ENCODE peak calls at places on chromosomes 5 and 9, in five cellular contexts. One of them, this sample, is unnamed.

GRCh38 chr5:53649352-53649751 is 88.9 kb downstream of the NDUFS4 start:
- DNase-seq in glutamatergic neuron: no peak
- DNase-seq in uterus: no peak
- DNase-seq in AG04450: no peak
- DNase-seq in osteoblast: no peak
- DNase-seq in this sample: no peak

GRCh38 chr5:119385136-119386128 is 29.6 kb downstream of the TNFAIP8 start:
- DNase-seq in glutamatergic neuron: no peak
- DNase-seq in uterus: no peak
- DNase-seq in AG04450: no peak
- DNase-seq in osteoblast: no peak
- DNase-seq in this sample: no peak

GRCh38 chr5:151742870-151743294 is 15.5 kb downstream of the ATOX1 start:
- DNase-seq in glutamatergic neuron: peak
- DNase-seq in uterus: peak
- DNase-seq in AG04450: peak
- DNase-seq in osteoblast: peak
- DNase-seq in this sample: peak

GRCh38 chr9:72263572-72263971 is 101.4 kb downstream of the ZFAND5 start:
- DNase-seq in glutamatergic neuron: no peak
- DNase-seq in uterus: no peak
- DNase-seq in AG04450: no peak
- DNase-seq in osteoblast: no peak
- DNase-seq in this sample: no peak

GRCh38 chr9:77015291-77016048 is 4.0 kb upstream of the FOXB2 start:
- DNase-seq in glutamatergic neuron: no peak
- DNase-seq in uterus: no peak
- DNase-seq in AG04450: no peak
- DNase-seq in osteoblast: peak
- DNase-seq in this sample: no peak

GRCh38 chr5:171961117-171961516 is 45.3 kb downstream of the FBXW11 start:
- DNase-seq in glutamatergic neuron: no peak
- DNase-seq in uterus: no peak
- DNase-seq in AG04450: no peak
- DNase-seq in osteoblast: no peak
- DNase-seq in this sample: no peak

GRCh38 chr5:16492398-16493175 is 27.0 kb upstream of the ZNF622 start:
- DNase-seq in glutamatergic neuron: no peak
- DNase-seq in uterus: peak
- DNase-seq in AG04450: peak
- DNase-seq in osteoblast: peak
- DNase-seq in this sample: peak

GRCh38 chr9:126112135-126112720 is 214.4 kb upstream of the MVB12B start:
- DNase-seq in glutamatergic neuron: no peak
- DNase-seq in uterus: no peak
- DNase-seq in AG04450: no peak
- DNase-seq in osteoblast: no peak
- DNase-seq in this sample: no peak

GRCh38 chr5:173572431-173573125 is 43.9 kb downstream of the BOD1 start:
- DNase-seq in glutamatergic neuron: no peak
- DNase-seq in uterus: no peak
- DNase-seq in AG04450: no peak
- DNase-seq in osteoblast: no peak
- DNase-seq in this sample: no peak

GRCh38 chr5:150291388-150292385 is 2.1 kb upstream of the CAMK2A start:
- DNase-seq in glutamatergic neuron: peak
- DNase-seq in uterus: no peak
- DNase-seq in AG04450: no peak
- DNase-seq in osteoblast: no peak
- DNase-seq in this sample: no peak

GRCh38 chr5:93048858-93049257 is 532.2 kb downstream of the NR2F1-AS1 start:
- DNase-seq in glutamatergic neuron: no peak
- DNase-seq in uterus: no peak
- DNase-seq in AG04450: no peak
- DNase-seq in osteoblast: no peak
- DNase-seq in this sample: no peak

GRCh38 chr9:130480673-130481072 is 35.9 kb downstream of the ASS1 start:
- DNase-seq in glutamatergic neuron: peak
- DNase-seq in uterus: no peak
- DNase-seq in AG04450: no peak
- DNase-seq in osteoblast: no peak
- DNase-seq in this sample: no peak

GRCh38 chr5:170232786-170233185 is at the start of gene C5orf58:
- DNase-seq in glutamatergic neuron: no peak
- DNase-seq in uterus: no peak
- DNase-seq in AG04450: no peak
- DNase-seq in osteoblast: no peak
- DNase-seq in this sample: no peak

GRCh38 chr9:133421615-133422542 is at the start of gene ADAMTS13:
- DNase-seq in glutamatergic neuron: no peak
- DNase-seq in uterus: no peak
- DNase-seq in AG04450: no peak
- DNase-seq in osteoblast: peak
- DNase-seq in this sample: peak

GRCh38 chr9:133426011-133426410 is 3.8 kb downstream of the ADAMTS13 start:
- DNase-seq in glutamatergic neuron: no peak
- DNase-seq in uterus: no peak
- DNase-seq in AG04450: no peak
- DNase-seq in osteoblast: peak
- DNase-seq in this sample: no peak

GRCh38 chr9:133424187-133424586 is 2.0 kb downstream of the ADAMTS13 start:
- DNase-seq in glutamatergic neuron: no peak
- DNase-seq in uterus: no peak
- DNase-seq in AG04450: no peak
- DNase-seq in osteoblast: no peak
- DNase-seq in this sample: no peak

GRCh38 chr9:133425049-133425632 is 3.0 kb downstream of the ADAMTS13 start:
- DNase-seq in glutamatergic neuron: no peak
- DNase-seq in uterus: no peak
- DNase-seq in AG04450: no peak
- DNase-seq in osteoblast: no peak
- DNase-seq in this sample: no peak

GRCh38 chr9:133423216-133423615 is 1.0 kb downstream of the ADAMTS13 start:
- DNase-seq in glutamatergic neuron: no peak
- DNase-seq in uterus: no peak
- DNase-seq in AG04450: peak
- DNase-seq in osteoblast: peak
- DNase-seq in this sample: peak
- TF ChIP-seq CTCF in glutamatergic neuron: no peak
- TF ChIP-seq CTCF in uterus: no peak
- TF ChIP-seq CTCF in AG04450: no peak
- TF ChIP-seq CTCF in osteoblast: no peak
- TF ChIP-seq CTCF in this sample: no peak

GRCh38 chr5:181241393-181241975 is 2.2 kb downstream of the RACK1 start:
- DNase-seq in glutamatergic neuron: no peak
- DNase-seq in uterus: no peak
- DNase-seq in AG04450: no peak
- DNase-seq in osteoblast: peak
- DNase-seq in this sample: peak
- TF ChIP-seq CTCF in glutamatergic neuron: no peak
- TF ChIP-seq CTCF in uterus: no peak
- TF ChIP-seq CTCF in AG04450: no peak
- TF ChIP-seq CTCF in osteoblast: peak
- TF ChIP-seq CTCF in this sample: peak

DNA sequence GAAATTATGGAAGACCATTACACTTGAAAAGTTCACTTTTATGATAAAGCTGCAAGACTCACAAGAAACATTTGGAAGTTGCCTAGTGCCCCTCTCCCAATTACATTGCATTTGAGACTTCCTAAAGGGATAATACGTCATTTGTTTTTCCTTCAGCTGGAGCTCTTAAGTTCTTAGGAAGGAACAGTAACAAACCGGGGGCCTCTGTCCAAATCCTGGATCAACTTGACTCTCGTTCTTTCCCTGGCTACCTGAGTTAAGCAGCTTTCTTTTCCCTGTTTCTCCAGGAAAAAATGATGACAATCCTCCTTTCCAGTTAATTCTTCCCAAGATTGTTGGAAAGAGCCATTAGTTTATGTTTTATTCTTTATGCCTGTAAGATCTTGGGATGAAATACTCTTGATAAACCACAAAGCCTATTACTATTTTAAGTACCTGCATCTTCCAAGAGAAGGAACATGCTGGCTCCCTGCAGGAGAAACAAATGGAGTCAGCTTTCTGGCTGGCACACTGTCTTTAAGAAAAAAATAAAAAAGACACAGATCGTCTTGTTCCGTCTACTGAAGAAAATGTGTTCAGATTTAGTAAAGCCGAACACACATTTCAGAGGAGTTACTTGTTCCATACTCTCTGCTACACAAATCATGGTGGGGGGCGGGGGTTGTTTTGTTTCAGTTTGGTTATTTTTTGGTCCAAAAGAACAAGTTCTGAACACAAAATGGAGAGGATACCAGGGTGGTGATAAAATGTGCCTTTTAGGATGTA is 297.8 kb downstream of the EFNA5 start:
- DNase-seq in glutamatergic neuron: no peak
- DNase-seq in uterus: no peak
- DNase-seq in AG04450: no peak
- DNase-seq in osteoblast: no peak
- DNase-seq in this sample: peak
- TF ChIP-seq CTCF in glutamatergic neuron: no peak
- TF ChIP-seq CTCF in uterus: no peak
- TF ChIP-seq CTCF in AG04450: no peak
- TF ChIP-seq CTCF in osteoblast: no peak
- TF ChIP-seq CTCF in this sample: no peak

DNA sequence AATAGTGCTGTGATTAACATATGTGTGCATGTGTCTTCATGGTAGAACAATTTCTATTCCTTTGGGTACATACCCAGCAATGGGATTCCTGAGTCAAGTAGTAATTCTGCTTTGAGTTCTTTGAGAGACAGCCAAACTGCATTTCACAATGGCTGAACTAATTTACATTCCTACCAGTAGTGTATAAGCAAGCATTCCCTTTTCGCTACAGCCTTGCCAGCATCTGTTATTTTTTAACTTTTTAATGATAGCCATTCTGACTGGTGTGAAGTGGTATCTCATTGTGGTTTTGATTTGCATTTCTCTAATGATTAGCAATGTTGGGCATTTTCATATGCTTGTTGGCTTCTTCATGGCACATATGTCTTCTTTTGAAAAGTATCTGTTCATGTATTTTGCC is 308.5 kb downstream of the ARRDC3 start:
- DNase-seq in glutamatergic neuron: no peak
- DNase-seq in uterus: no peak
- DNase-seq in AG04450: peak
- DNase-seq in osteoblast: no peak
- DNase-seq in this sample: peak
- TF ChIP-seq CTCF in glutamatergic neuron: no peak
- TF ChIP-seq CTCF in uterus: no peak
- TF ChIP-seq CTCF in AG04450: peak
- TF ChIP-seq CTCF in osteoblast: peak
- TF ChIP-seq CTCF in this sample: peak

GRCh38 chr5:54965806-54966205 is 19.6 kb downstream of the ESM1 start:
- DNase-seq in glutamatergic neuron: no peak
- DNase-seq in uterus: no peak
- DNase-seq in AG04450: no peak
- DNase-seq in osteoblast: no peak
- DNase-seq in this sample: peak

GRCh38 chr5:54964405-54964804 is 21.0 kb downstream of the ESM1 start:
- DNase-seq in glutamatergic neuron: no peak
- DNase-seq in uterus: no peak
- DNase-seq in AG04450: no peak
- DNase-seq in osteoblast: no peak
- DNase-seq in this sample: no peak

GRCh38 chr5:54956922-54957321 is 28.5 kb downstream of the ESM1 start:
- DNase-seq in glutamatergic neuron: no peak
- DNase-seq in uterus: no peak
- DNase-seq in AG04450: no peak
- DNase-seq in osteoblast: no peak
- DNase-seq in this sample: no peak

DNA sequence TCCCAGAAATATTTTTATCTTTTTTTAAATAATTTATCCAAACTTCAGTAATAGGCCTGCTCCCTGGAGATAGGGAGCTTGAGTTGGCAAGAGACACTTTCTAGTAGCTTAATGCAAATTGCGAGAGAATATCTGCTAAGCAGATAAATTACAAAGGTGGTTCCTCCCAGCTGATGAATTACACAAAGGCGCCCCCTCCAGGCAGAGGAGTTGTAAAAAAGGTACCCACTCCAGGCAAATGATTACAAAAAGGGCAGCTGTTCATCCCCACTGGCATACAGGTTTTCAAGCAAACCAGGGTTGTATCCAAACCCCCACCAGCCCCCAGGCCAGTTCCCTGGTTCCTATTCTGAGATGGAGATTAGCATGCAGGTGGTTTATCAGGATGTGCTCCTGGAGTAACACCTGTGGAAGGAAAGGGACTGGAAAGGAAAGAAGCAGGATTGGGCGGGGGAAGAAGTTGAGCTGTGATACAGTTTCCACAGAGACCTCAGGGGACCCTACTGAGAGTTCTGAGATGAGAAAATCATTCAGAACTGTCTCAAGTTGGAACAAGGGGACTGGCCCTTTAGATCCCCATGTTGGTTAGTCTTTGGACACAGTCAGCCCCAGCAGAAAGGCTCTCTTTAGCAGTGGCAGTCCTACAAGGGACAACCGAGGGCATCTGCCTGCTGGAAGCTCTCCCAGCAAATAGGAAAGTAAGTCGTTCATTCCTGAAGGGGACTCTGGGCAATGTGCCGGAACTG is 25.5 kb downstream of the ESM1 start:
- DNase-seq in glutamatergic neuron: peak
- DNase-seq in uterus: no peak
- DNase-seq in AG04450: no peak
- DNase-seq in osteoblast: no peak
- DNase-seq in this sample: peak
- TF ChIP-seq CTCF in glutamatergic neuron: no peak
- TF ChIP-seq CTCF in uterus: no peak
- TF ChIP-seq CTCF in AG04450: peak
- TF ChIP-seq CTCF in osteoblast: peak
- TF ChIP-seq CTCF in this sample: peak

GRCh38 chr5:133991171-133991910 is 13.4 kb downstream of the VDAC1 start:
- DNase-seq in glutamatergic neuron: no peak
- DNase-seq in uterus: no peak
- DNase-seq in AG04450: no peak
- DNase-seq in osteoblast: no peak
- DNase-seq in this sample: no peak

GRCh38 chr5:133993563-133993962 is 11.2 kb downstream of the VDAC1 start:
- DNase-seq in glutamatergic neuron: no peak
- DNase-seq in uterus: no peak
- DNase-seq in AG04450: no peak
- DNase-seq in osteoblast: peak
- DNase-seq in this sample: no peak

GRCh38 chr5:133992429-133993151 is 12.2 kb downstream of the VDAC1 start:
- DNase-seq in glutamatergic neuron: no peak
- DNase-seq in uterus: no peak
- DNase-seq in AG04450: no peak
- DNase-seq in osteoblast: peak
- DNase-seq in this sample: no peak

GRCh38 chr5:133993152-133993548 is 11.6 kb downstream of the VDAC1 start:
- DNase-seq in glutamatergic neuron: no peak
- DNase-seq in uterus: no peak
- DNase-seq in AG04450: no peak
- DNase-seq in osteoblast: peak
- DNase-seq in this sample: peak

GRCh38 chr5:133990396-133990795 is 14.4 kb downstream of the VDAC1 start:
- DNase-seq in glutamatergic neuron: no peak
- DNase-seq in uterus: no peak
- DNase-seq in AG04450: no peak
- DNase-seq in osteoblast: peak
- DNase-seq in this sample: no peak
- TF ChIP-seq CTCF in glutamatergic neuron: no peak
- TF ChIP-seq CTCF in uterus: no peak
- TF ChIP-seq CTCF in AG04450: no peak
- TF ChIP-seq CTCF in osteoblast: no peak
- TF ChIP-seq CTCF in this sample: no peak

GRCh38 chr5:428219-428618 is 14.8 kb upstream of the EXOC3 start:
- DNase-seq in glutamatergic neuron: no peak
- DNase-seq in uterus: no peak
- DNase-seq in AG04450: no peak
- DNase-seq in osteoblast: peak
- DNase-seq in this sample: no peak
- TF ChIP-seq CTCF in glutamatergic neuron: no peak
- TF ChIP-seq CTCF in uterus: no peak
- TF ChIP-seq CTCF in AG04450: no peak
- TF ChIP-seq CTCF in osteoblast: no peak
- TF ChIP-seq CTCF in this sample: no peak

This sample was measured in choroid plexus epithelial cell.